ENCODE peak calls at places on chromosomes 1 and 21, in four cellular contexts. One of them, this sample, is unnamed.

GRCh38 chr1:99956755-99957154 is 13.0 kb upstream of the SLC35A3 start:
- DNase-seq in dorsolateral prefrontal cortex: no peak
- DNase-seq in activated CD4-positive, alpha-beta T cell treated with anti-CD3 and anti-CD28 coated beads for 48 hours: no peak
- DNase-seq in H1: no peak
- DNase-seq in this sample: peak; percentile 58

GRCh38 chr1:19606817-19607706 is 37.0 kb upstream of the NBL1 start:
- DNase-seq in dorsolateral prefrontal cortex: no peak
- DNase-seq in activated CD4-positive, alpha-beta T cell treated with anti-CD3 and anti-CD28 coated beads for 48 hours: peak; percentile 55
- DNase-seq in H1: no peak
- DNase-seq in this sample: no peak

GRCh38 chr21:41232055-41232454 is 64.1 kb downstream of the BACE2 start:
- DNase-seq in dorsolateral prefrontal cortex: no peak
- DNase-seq in activated CD4-positive, alpha-beta T cell treated with anti-CD3 and anti-CD28 coated beads for 48 hours: no peak
- DNase-seq in H1: no peak
- DNase-seq in this sample: peak; percentile 58

GRCh38 chr1:230517786-230518185 is 91.7 kb upstream of the PGBD5 start:
- DNase-seq in dorsolateral prefrontal cortex: peak; percentile 31
- DNase-seq in activated CD4-positive, alpha-beta T cell treated with anti-CD3 and anti-CD28 coated beads for 48 hours: no peak
- DNase-seq in H1: no peak
- DNase-seq in this sample: no peak

GRCh38 chr21:45220714-45221113 is 67.0 kb downstream of the POFUT2 start:
- DNase-seq in dorsolateral prefrontal cortex: no peak
- DNase-seq in activated CD4-positive, alpha-beta T cell treated with anti-CD3 and anti-CD28 coated beads for 48 hours: no peak
- DNase-seq in H1: no peak
- DNase-seq in this sample: no peak

GRCh38 chr21:34625194-34625593 is 10.3 kb upstream of the RCAN1 start:
- DNase-seq in dorsolateral prefrontal cortex: no peak
- DNase-seq in activated CD4-positive, alpha-beta T cell treated with anti-CD3 and anti-CD28 coated beads for 48 hours: no peak
- DNase-seq in H1: no peak
- DNase-seq in this sample: no peak

GRCh38 chr1:229874609-229875008 is 192.4 kb upstream of the GALNT2 start:
- DNase-seq in dorsolateral prefrontal cortex: no peak
- DNase-seq in activated CD4-positive, alpha-beta T cell treated with anti-CD3 and anti-CD28 coated beads for 48 hours: peak; percentile 22
- DNase-seq in H1: no peak
- DNase-seq in this sample: no peak

GRCh38 chr1:17167783-17168479 is 37.0 kb upstream of the PADI1 start:
- DNase-seq in dorsolateral prefrontal cortex: no peak
- DNase-seq in activated CD4-positive, alpha-beta T cell treated with anti-CD3 and anti-CD28 coated beads for 48 hours: no peak
- DNase-seq in H1: no peak
- DNase-seq in this sample: no peak

GRCh38 chr21:44618504-44618903 is 6.6 kb downstream of the KRTAP10-8 start:
- DNase-seq in dorsolateral prefrontal cortex: no peak
- DNase-seq in activated CD4-positive, alpha-beta T cell treated with anti-CD3 and anti-CD28 coated beads for 48 hours: peak; percentile 25
- DNase-seq in H1: no peak
- DNase-seq in this sample: peak; percentile 57

GRCh38 chr1:27141266-27142003 is 13.5 kb downstream of the SLC9A1 start:
- DNase-seq in dorsolateral prefrontal cortex: no peak
- DNase-seq in activated CD4-positive, alpha-beta T cell treated with anti-CD3 and anti-CD28 coated beads for 48 hours: no peak
- DNase-seq in H1: no peak
- DNase-seq in this sample: no peak

This sample was measured in lung microvascular endothelial cell.